ENCODE peak calls at places on chromosomes 4 and X, in seven cellular contexts. E is ovary, K is hepatocyte, I is HCT116, C is lung, V is esophagus squamous epithelium, F is OCI-LY7. N is an unnamed sample.

GRCh38 chr4:184978211-184978610 is 40.1 kb upstream of the HELT start:
- DNase-seq in V (no peak), C (peak; percentile 39), F (no peak), I (no peak), K (no peak), E (no peak), N (no peak)

GRCh38 chrX:103883533-103883932 is 51.5 kb upstream of the RAB9B start:
- DNase-seq in E (no peak), V (no peak), K (no peak), C (no peak), I (no peak), F (no peak), N (no peak)

GRCh38 chr4:99816611-99817309 is at the start of gene DAPP1:
- DNase-seq in E (no peak), I (no peak), K (peak; percentile 19), V (peak; percentile 63), C (peak; percentile 40), F (peak; percentile 96), N (peak; percentile 86)

GRCh38 chrX:63475200-63475599 is 124.1 kb upstream of the SPIN4 start:
- DNase-seq in C (no peak), I (peak; percentile 1), K (no peak), F (peak; percentile 1), V (no peak), E (no peak), N (no peak)

GRCh38 chr4:20456416-20456815 is 204.7 kb downstream of the SLIT2 start:
- DNase-seq in E (no peak), V (no peak), F (no peak), K (no peak), C (no peak), I (no peak), N (no peak)

GRCh38 chrX:53718073-53718472 is 31.6 kb upstream of the HUWE1 start:
- DNase-seq in E (no peak), K (no peak), I (no peak), F (no peak), V (no peak), C (no peak), N (no peak)

GRCh38 chrX:9907645-9908387 is 59.3 kb upstream of the CLDN34 start:
- DNase-seq in I (no peak), C (no peak), K (no peak), E (no peak), F (no peak), V (no peak), N (peak; percentile 38)

GRCh38 chr4:57320880-57321279 is 210.7 kb upstream of the IGFBP7 start:
- DNase-seq in V (no peak), F (no peak), I (no peak), E (no peak), C (no peak), K (no peak), N (no peak)

GRCh38 chr4:89549907-89550306 is 242.3 kb upstream of the GPRIN3 start:
- DNase-seq in I (no peak), K (no peak), E (no peak), C (no peak), V (no peak), F (no peak), N (no peak)

GRCh38 chr4:183657564-183657963 is 1.4 kb downstream of the RWDD4 start:
- DNase-seq in E (no peak), I (no peak), K (no peak), C (no peak), F (peak; percentile 31), V (no peak), N (no peak)

GRCh38 chr4:188534917-188535316 is 395.7 kb downstream of the TRIML1 start:
- DNase-seq in K (peak; percentile 45), I (no peak), F (no peak), E (no peak), V (no peak), C (no peak), N (no peak)

GRCh38 chr4:74364649-74365491 is at the start of gene EREG:
- DNase-seq in E (no peak), K (peak; percentile 45), C (no peak), V (no peak), F (no peak), I (peak; percentile 74), N (peak; percentile 52)

GRCh38 chrX:148794350-148794749 is 293.9 kb downstream of the AFF2 start:
- DNase-seq in C (no peak), K (no peak), I (no peak), F (no peak), V (no peak), E (no peak), N (no peak)

GRCh38 chrX:119729408-119730201 is 28.8 kb upstream of the SOWAHD start:
- DNase-seq in I (peak; percentile 54), F (peak; percentile 71), E (peak; percentile 48), C (peak; percentile 45), K (peak; percentile 66), V (no peak), N (peak; percentile 28)

GRCh38 chr4:141011799-141012377 is 121.4 kb downstream of the RNF150 start:
- DNase-seq in C (no peak), V (no peak), E (no peak), K (no peak), F (no peak), I (no peak), N (no peak)

GRCh38 chr4:2292679-2293108 is 30.8 kb upstream of the MXD4 start:
- DNase-seq in F (no peak), V (no peak), C (no peak), K (peak; percentile 3), I (no peak), E (no peak), N (no peak)

GRCh38 chrX:95058815-95059214 is 1384.8 kb downstream of the FAM133A start:
- DNase-seq in K (no peak), E (no peak), V (no peak), I (no peak), F (no peak), C (no peak), N (peak; percentile 1)

GRCh38 chrX:41452972-41453371 is 5.8 kb downstream of the NYX start:
- DNase-seq in I (no peak), C (no peak), F (no peak), E (no peak), K (no peak), V (no peak), N (no peak)

GRCh38 chr4:83716874-83717273 is 181.0 kb downstream of the GPAT3 start:
- DNase-seq in V (no peak), C (no peak), K (no peak), I (no peak), F (no peak), E (no peak), N (no peak)

GRCh38 chrX:51456814-51457213 is 39.6 kb downstream of the NUDT11 start:
- DNase-seq in E (no peak), F (peak; percentile 43), C (no peak), V (no peak), K (peak; percentile 28), I (no peak), N (no peak)

DNA sequence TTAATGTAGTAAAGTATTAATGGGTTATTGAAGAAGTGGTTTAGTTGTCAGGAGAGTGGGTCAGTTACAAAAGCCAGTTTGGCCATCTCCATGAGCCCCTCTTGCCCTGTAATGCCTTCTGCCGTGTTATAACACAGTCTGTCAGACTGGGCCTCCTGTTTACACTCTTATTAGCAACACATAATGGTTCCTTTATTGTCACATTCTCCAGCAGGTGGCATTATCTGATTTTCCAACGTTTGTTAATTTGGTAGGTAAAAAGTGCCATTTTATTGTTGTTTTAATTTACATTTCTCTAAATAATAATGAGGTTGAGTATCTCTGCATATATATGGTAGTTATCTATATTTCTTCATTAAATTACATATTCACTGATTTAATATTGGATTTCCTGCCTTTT is 560.8 kb downstream of the FGF13 start:
- DNase-seq in E (no peak), I (no peak), V (no peak), K (no peak), C (no peak), F (peak; percentile 7), N (no peak)
- TF ChIP-seq CTCF in E (no peak), I (no peak), V (no peak), K (no peak), C (no peak), F (peak; percentile 53), N (no peak)

GRCh38 chr4:46506876-46507275 is 116.9 kb upstream of the GABRA2 start:
- DNase-seq in C (no peak), V (no peak), I (no peak), F (no peak), E (no peak), K (no peak), N (peak; percentile 65)
- H3K27ac ChIP-seq in C (no peak overlapping the region), V (no peak overlapping the region), I (no peak overlapping the region), F (no peak overlapping the region), E (no peak overlapping the region), K (no peak overlapping the region), N (no peak overlapping the region)

GRCh38 chrX:153924149-153924861 is 1.8 kb downstream of the ARHGAP4 start:
- DNase-seq in V (no peak), I (no peak), C (no peak), F (peak; percentile 76), K (no peak), E (no peak), N (no peak)

GRCh38 chrX:153921511-153922285 is 4.4 kb downstream of the ARHGAP4 start:
- DNase-seq in F (no peak), V (no peak), C (no peak), K (no peak), I (no peak), E (peak; percentile 53), N (no peak)

GRCh38 chrX:153921070-153921469 is 5.0 kb downstream of the ARHGAP4 start:
- DNase-seq in V (no peak), I (no peak), C (no peak), F (no peak), E (no peak), K (no peak), N (no peak)

GRCh38 chrX:153922286-153922573 is 3.8 kb downstream of the ARHGAP4 start:
- DNase-seq in C (no peak), E (no peak), V (no peak), K (no peak), I (no peak), F (no peak), N (no peak)

DNA sequence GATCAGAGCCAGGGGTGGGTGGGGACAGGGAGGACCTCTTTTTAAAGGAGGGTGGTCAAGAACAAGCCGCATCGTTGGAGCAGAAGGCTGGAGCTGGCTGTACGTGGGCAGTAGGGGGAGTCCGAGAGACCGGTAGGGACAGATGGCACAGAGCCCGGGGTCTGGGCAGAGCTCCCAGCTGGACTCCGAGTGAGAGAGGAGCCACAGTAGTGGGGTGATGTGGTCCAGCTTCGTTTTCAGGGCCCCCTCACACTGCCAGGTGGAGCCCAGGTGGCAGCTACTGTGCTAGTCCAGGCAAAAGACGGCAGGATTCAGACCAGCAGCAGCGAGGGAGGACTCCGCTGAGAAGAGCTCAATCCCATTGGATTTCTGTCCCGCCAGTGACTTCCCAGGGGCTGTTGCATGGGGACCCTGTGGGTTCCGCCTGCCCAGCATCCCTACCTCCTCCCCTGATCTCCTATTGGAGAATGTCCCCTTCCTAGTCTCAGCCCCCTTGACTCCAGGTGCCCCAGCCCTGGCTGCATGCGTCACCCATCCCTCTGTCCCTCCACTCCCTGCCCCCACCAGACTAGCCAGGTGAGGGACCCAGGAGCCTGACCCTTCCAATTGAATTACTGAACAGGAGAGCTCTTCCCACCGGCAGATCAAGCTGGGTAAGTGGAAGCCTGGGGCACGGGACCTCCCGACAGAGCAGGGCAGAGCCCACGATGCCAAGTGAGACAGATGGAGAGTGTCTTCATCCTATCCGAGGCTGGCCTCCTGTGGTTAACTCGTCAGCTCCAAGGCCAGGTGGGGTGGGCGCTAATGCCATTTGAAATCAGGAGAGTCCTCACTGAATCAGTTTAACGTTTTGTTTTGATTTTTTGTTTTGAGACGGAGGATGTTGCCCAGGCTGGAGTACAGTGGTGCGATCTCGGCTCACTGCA is 2.9 kb downstream of the ARHGAP4 start:
- DNase-seq in I (no peak), C (peak; percentile 75), E (peak; percentile 93), K (peak; percentile 50), V (no peak), F (no peak), N (no peak)
- TF ChIP-seq CTCF in I (no peak), C (no peak), E (no peak), K (no peak), V (peak; percentile 39), F (peak; percentile 54), N (peak; percentile 60)

GRCh38 chrX:78104447-78105176 is 564 bp downstream of the PGK1 start:
- DNase-seq in F (peak; percentile 56), V (no peak), C (peak; percentile 59), E (peak; percentile 37), K (peak; percentile 72), I (no peak), N (peak; percentile 33)
- H3K27ac ChIP-seq in F (peak overlapping the region; percentile 82), V (peak overlapping the region; percentile 92), C (peak overlapping the region; percentile 97), E (peak overlapping the region; percentile 82), K (peak overlapping the region; percentile 99), I (peak overlapping the region; percentile 88), N (peak overlapping the region; percentile 92)